ENCODE peak calls at places on chromosome 5, in four cellular contexts. U is NCI-H1092; M is HT1080; X is activated CD4-positive, alpha-beta memory T cell treated with anti-CD3 and anti-CD28 coated beads, Interleukin-2, amount 10 ng/mL, durations not matched to agents 7 days and 5 days. G is an unnamed sample.

GRCh38 chr5:135179308-135179980 is 145.4 kb upstream of the PITX1 start:
- DNase-seq in X (no peak), M (no peak), U (no peak), G (no peak)

GRCh38 chr5:96219580-96220281 is 213.3 kb downstream of the PCSK1 start:
- DNase-seq in X (no peak), M (peak), U (no peak), G (no peak)

GRCh38 chr5:168870914-168871313 is 291.7 kb upstream of the PANK3 start:
- DNase-seq in X (no peak), M (no peak), U (no peak), G (no peak)

GRCh38 chr5:83562817-83563557 is 91.4 kb downstream of the VCAN start:
- DNase-seq in M (no peak), U (no peak), X (no peak), G (no peak)

GRCh38 chr5:169161022-169161680 is 139.8 kb downstream of the SLIT3 start:
- DNase-seq in M (peak), U (no peak), X (no peak), G (peak)

GRCh38 chr5:82255844-82256243 is 22.3 kb downstream of the RPS23 start:
- DNase-seq in X (no peak), U (no peak), M (no peak), G (no peak)

GRCh38 chr5:157994271-157994691 is 135.3 kb upstream of the CLINT1 start:
- DNase-seq in U (no peak), M (no peak), X (peak), G (no peak)

GRCh38 chr5:140881889-140882590 is at the start of gene PCDHA13:
- DNase-seq in X (no peak), M (no peak), U (no peak), G (no peak)

GRCh38 chr5:134837530-134838181 is 8.1 kb upstream of the C5orf24 start:
- DNase-seq in U (no peak), M (no peak), X (no peak), G (no peak)

GRCh38 chr5:84088996-84089395 is 295.7 kb downstream of the EDIL3 start:
- DNase-seq in U (no peak), M (peak), X (no peak), G (no peak)

GRCh38 chr5:1874348-1874747 is 8.4 kb downstream of the IRX4 start:
- DNase-seq in X (no peak), U (no peak), M (no peak), G (no peak)

GRCh38 chr5:138179277-138179857 is 455 bp downstream of the KIF20A start:
- DNase-seq in U (no peak), X (peak), M (peak), G (no peak)

GRCh38 chr5:122788996-122789395 is 14.1 kb downstream of the SNX2 start:
- DNase-seq in M (no peak), X (no peak), U (no peak), G (no peak)

GRCh38 chr5:151673421-151673820 is 13.3 kb downstream of the SPARC start:
- DNase-seq in M (no peak), U (no peak), X (no peak), G (no peak)

GRCh38 chr5:93581738-93582414 is 857 bp upstream of the NR2F1-AS1 start:
- DNase-seq in U (peak), X (no peak), M (peak), G (no peak)

GRCh38 chr5:61821561-61821960 is 484.4 kb upstream of the KIF2A start:
- DNase-seq in U (no peak), M (no peak), X (no peak), G (no peak)

GRCh38 chr5:7436521-7436920 is 40.6 kb downstream of the ADCY2 start:
- DNase-seq in U (no peak), M (no peak), X (no peak), G (no peak)

GRCh38 chr5:65932676-65933075 is 6.3 kb downstream of the ERBIN start:
- DNase-seq in X (no peak), M (no peak), U (no peak), G (no peak)

GRCh38 chr5:150663936-150664335 is 2.9 kb downstream of the MYOZ3 start:
- DNase-seq in M (no peak), X (no peak), U (no peak), G (peak)

GRCh38 chr5:135013947-135014570 is 20.0 kb downstream of the PITX1 start:
- DNase-seq in M (no peak), U (peak), X (no peak), G (peak)